ENCODE peak calls at places on chromosomes 11 and 22, in four cellular contexts. H, Y, P and F are unnamed samples.

GRCh38 chr11:75334976-75335375 is 16.5 kb downstream of the ARRB1 start:
- DNase-seq in H (no peak), Y (no peak), P (no peak), F (no peak)

GRCh38 chr11:45652781-45653180 is 12.6 kb downstream of the CHST1 start:
- DNase-seq in H (no peak), Y (no peak), P (no peak), F (no peak)

GRCh38 chr11:119343726-119344125 is 2.8 kb downstream of the MFRP start:
- DNase-seq in Y (no peak), H (no peak), P (no peak), F (no peak)

GRCh38 chr22:42584364-42584940 is 30.2 kb downstream of the POLDIP3 start:
- DNase-seq in H (no peak), Y (no peak), P (no peak), F (no peak)

GRCh38 chr22:30933457-30933856 is 35.1 kb downstream of the MORC2 start:
- DNase-seq in P (no peak), H (no peak), Y (no peak), F (no peak)

GRCh38 chr11:47104337-47104950 is 72.2 kb downstream of the ARFGAP2 start:
- DNase-seq in P (no peak), H (no peak), Y (no peak), F (no peak)

GRCh38 chr11:110735431-110736157 is 23.4 kb upstream of the ARHGAP20 start:
- DNase-seq in Y (no peak), P (no peak), H (no peak), F (no peak)

GRCh38 chr11:45209480-45209879 is 63.0 kb downstream of the PRDM11 start:
- DNase-seq in H (no peak), Y (no peak), P (no peak), F (no peak)